ENCODE peak calls at places on chromosomes 11 and 22, in seven cellular contexts. K, W, E, Q, T, R and Y are unnamed samples.

GRCh38 chr11:19872526-19873135 is 160.0 kb downstream of the NAV2 start:
- DNase-seq in K (no peak), R (no peak), W (no peak), E (no peak), T (no peak), Q (no peak), Y (no peak)

GRCh38 chr22:38346506-38346905 is 29.3 kb upstream of the CSNK1E start:
- DNase-seq in W (no peak), K (peak), T (no peak), Q (no peak), R (no peak), E (no peak), Y (no peak)

GRCh38 chr11:104602643-104603042 is 295.6 kb downstream of the CASP12 start:
- DNase-seq in W (no peak), Q (no peak), R (no peak), T (no peak), E (no peak), K (no peak), Y (no peak)

GRCh38 chr11:57072640-57073039 is 83.9 kb downstream of the OR5AK2 start:
- DNase-seq in T (peak), E (no peak), Q (no peak), K (no peak), R (no peak), W (no peak), Y (no peak)

GRCh38 chr11:17768547-17768946 is 34.0 kb downstream of the KCNC1 start:
- DNase-seq in R (no peak), E (no peak), K (no peak), Q (peak), T (no peak), W (no peak), Y (no peak)

GRCh38 chr22:28012811-28013460 is 93.9 kb upstream of the PITPNB start:
- DNase-seq in R (no peak), Q (peak), W (no peak), K (no peak), T (no peak), E (no peak), Y (no peak)

GRCh38 chr11:26028294-26028954 is 303.5 kb upstream of the ANO3 start:
- DNase-seq in E (no peak), R (peak), T (no peak), Q (no peak), K (no peak), W (no peak), Y (no peak)

GRCh38 chr11:115721309-115722007 is 217.2 kb upstream of the CADM1 start:
- DNase-seq in T (no peak), K (no peak), R (no peak), Q (no peak), E (no peak), W (no peak), Y (no peak)

GRCh38 chr22:43187171-43188099 is 501 bp upstream of the TTLL12 start:
- DNase-seq in R (peak), E (peak), W (peak), T (peak), K (peak), Q (peak), Y (peak)
- TF ChIP-seq POLR2A in R (peak), E (peak), W (peak), T (peak), K (peak), Q (no peak), Y (peak)

GRCh38 chr11:65437436-65438227 is 15.0 kb downstream of the NEAT1 start:
- DNase-seq in K (no peak), W (peak), T (no peak), R (no peak), Q (peak), E (peak), Y (no peak)

GRCh38 chr11:65436412-65437032 is 13.9 kb downstream of the NEAT1 start:
- DNase-seq in K (no peak), E (peak), R (no peak), T (no peak), Q (no peak), W (peak), Y (no peak)

GRCh38 chr11:65440831-65441499 is 18.4 kb downstream of the NEAT1 start:
- DNase-seq in E (no peak), K (no peak), R (no peak), W (peak), T (no peak), Q (no peak), Y (no peak)

GRCh38 chr11:65438257-65439151 is 15.9 kb downstream of the NEAT1 start:
- DNase-seq in Q (no peak), K (no peak), W (no peak), R (no peak), T (no peak), E (no peak), Y (no peak)

GRCh38 chr11:65439331-65440181 is 17.0 kb downstream of the NEAT1 start:
- DNase-seq in K (no peak), R (no peak), T (no peak), Q (no peak), E (no peak), W (peak), Y (no peak)
- TF ChIP-seq POLR2A in K (no peak), R (no peak), T (no peak), Q (no peak), E (peak), W (no peak), Y (no peak)

DNA sequence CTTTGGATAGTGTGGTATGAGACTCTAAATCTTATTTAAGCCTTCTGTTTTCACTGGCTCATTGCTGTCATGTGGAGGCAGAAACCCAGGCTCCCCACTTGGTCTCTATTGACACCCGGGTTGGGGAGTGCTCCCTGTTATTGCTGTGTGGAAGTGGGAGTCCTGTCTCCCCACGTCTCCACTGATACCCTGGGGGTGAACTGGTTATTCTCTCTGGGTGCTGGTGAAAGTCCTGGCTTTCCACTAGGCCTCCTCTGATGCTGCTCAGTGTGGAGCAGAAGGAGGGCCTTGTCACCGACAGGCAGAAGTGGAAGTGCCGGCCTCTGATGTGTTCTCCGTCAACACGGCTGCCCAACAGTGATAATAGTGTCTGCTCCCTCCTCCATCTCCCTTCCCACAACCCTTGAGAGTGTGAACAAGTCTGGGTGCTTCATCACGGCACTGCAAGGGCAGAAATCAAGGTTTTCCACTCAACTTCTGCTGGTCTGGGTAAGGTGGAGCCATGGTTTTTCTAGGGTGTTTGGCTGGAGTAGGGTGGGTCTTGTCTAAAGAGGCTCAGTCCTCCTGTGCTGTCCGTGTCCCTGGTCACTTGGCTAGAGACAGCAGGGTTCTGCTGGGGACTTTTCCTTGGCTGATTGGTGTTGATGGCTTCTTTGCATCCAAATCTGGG is 240.7 kb upstream of the B3GAT1 start:
- DNase-seq in E (no peak), R (no peak), W (no peak), K (no peak), T (no peak), Q (no peak), Y (no peak)
- TF ChIP-seq POLR2A in E (no peak), R (no peak), W (no peak), K (no peak), T (no peak), Q (no peak), Y (no peak)

GRCh38 chr11:65777821-65778361 is 2.9 kb downstream of the AP5B1 start:
- DNase-seq in Q (no peak), E (no peak), K (no peak), W (peak), R (no peak), T (no peak), Y (no peak)
- TF ChIP-seq POLR2A in Q (no peak), E (no peak), K (no peak), W (no peak), R (no peak), T (no peak), Y (no peak)